ENCODE peak calls at places on chromosomes 11 and 22, in seven cellular contexts. One of them, this sample, is unnamed.

GRCh38 chr22:18062421-18062820 is 15.4 kb upstream of the PEX26 start:
- DNase-seq in small intestine: no peak
- DNase-seq in cardiac muscle cell: no peak
- DNase-seq in left ventricle myocardium inferior: no peak
- DNase-seq in mesendoderm: no peak
- DNase-seq in naive thymus-derived CD4-positive, alpha-beta T cell: no peak
- DNase-seq in uterus: no peak
- DNase-seq in this sample: no peak

GRCh38 chr11:130168105-130168504 is 8.5 kb downstream of the ST14 start:
- DNase-seq in naive thymus-derived CD4-positive, alpha-beta T cell: no peak
- DNase-seq in left ventricle myocardium inferior: no peak
- DNase-seq in small intestine: no peak
- DNase-seq in mesendoderm: no peak
- DNase-seq in cardiac muscle cell: no peak
- DNase-seq in uterus: no peak
- DNase-seq in this sample: no peak

GRCh38 chr22:37173709-37174108 is 14.3 kb downstream of the C1QTNF6 start:
- DNase-seq in cardiac muscle cell: no peak
- DNase-seq in naive thymus-derived CD4-positive, alpha-beta T cell: no peak
- DNase-seq in uterus: peak; percentile 31
- DNase-seq in left ventricle myocardium inferior: peak; percentile 47
- DNase-seq in small intestine: no peak
- DNase-seq in mesendoderm: no peak
- DNase-seq in this sample: no peak

GRCh38 chr11:2572491-2573239 is 127.1 kb downstream of the KCNQ1OT1 start:
- DNase-seq in mesendoderm: no peak
- DNase-seq in naive thymus-derived CD4-positive, alpha-beta T cell: no peak
- DNase-seq in left ventricle myocardium inferior: peak; percentile 11
- DNase-seq in small intestine: no peak
- DNase-seq in uterus: no peak
- DNase-seq in cardiac muscle cell: no peak
- DNase-seq in this sample: no peak

GRCh38 chr11:72657356-72657755 is 16.9 kb downstream of the PDE2A start:
- DNase-seq in naive thymus-derived CD4-positive, alpha-beta T cell: no peak
- DNase-seq in small intestine: no peak
- DNase-seq in mesendoderm: no peak
- DNase-seq in uterus: no peak
- DNase-seq in left ventricle myocardium inferior: no peak
- DNase-seq in cardiac muscle cell: peak; percentile 31
- DNase-seq in this sample: no peak

GRCh38 chr22:34111210-34111824 is 191.0 kb upstream of the LARGE1 start:
- DNase-seq in cardiac muscle cell: peak; percentile 55
- DNase-seq in small intestine: peak; percentile 57
- DNase-seq in naive thymus-derived CD4-positive, alpha-beta T cell: no peak
- DNase-seq in mesendoderm: peak; percentile 56
- DNase-seq in uterus: peak; percentile 18
- DNase-seq in left ventricle myocardium inferior: no peak
- DNase-seq in this sample: no peak

GRCh38 chr11:129814244-129814992 is 1.2 kb upstream of the TMEM45B start:
- DNase-seq in mesendoderm: peak; percentile 22
- DNase-seq in cardiac muscle cell: no peak
- DNase-seq in small intestine: no peak
- DNase-seq in left ventricle myocardium inferior: no peak
- DNase-seq in naive thymus-derived CD4-positive, alpha-beta T cell: peak; percentile 89
- DNase-seq in uterus: no peak
- DNase-seq in this sample: no peak

GRCh38 chr11:125457814-125458343 is 38.2 kb downstream of the FEZ1 start:
- DNase-seq in cardiac muscle cell: peak; percentile 37
- DNase-seq in uterus: peak; percentile 23
- DNase-seq in small intestine: peak; percentile 9
- DNase-seq in naive thymus-derived CD4-positive, alpha-beta T cell: no peak
- DNase-seq in left ventricle myocardium inferior: peak; percentile 72
- DNase-seq in mesendoderm: peak; percentile 18
- DNase-seq in this sample: no peak

GRCh38 chr11:109914038-109914437 is 179.2 kb upstream of the ZC3H12C start:
- DNase-seq in naive thymus-derived CD4-positive, alpha-beta T cell: no peak
- DNase-seq in mesendoderm: peak; percentile 56
- DNase-seq in cardiac muscle cell: no peak
- DNase-seq in left ventricle myocardium inferior: no peak
- DNase-seq in uterus: no peak
- DNase-seq in small intestine: no peak
- DNase-seq in this sample: no peak

GRCh38 chr11:126405906-126406305 is 50.4 kb downstream of the ST3GAL4 start:
- DNase-seq in left ventricle myocardium inferior: no peak
- DNase-seq in mesendoderm: no peak
- DNase-seq in naive thymus-derived CD4-positive, alpha-beta T cell: no peak
- DNase-seq in small intestine: no peak
- DNase-seq in cardiac muscle cell: no peak
- DNase-seq in uterus: no peak
- DNase-seq in this sample: no peak

GRCh38 chr22:40189979-40190378 is 12.3 kb downstream of the TNRC6B start:
- DNase-seq in small intestine: peak; percentile 28
- DNase-seq in naive thymus-derived CD4-positive, alpha-beta T cell: no peak
- DNase-seq in mesendoderm: no peak
- DNase-seq in left ventricle myocardium inferior: no peak
- DNase-seq in cardiac muscle cell: no peak
- DNase-seq in uterus: no peak
- DNase-seq in this sample: no peak

GRCh38 chr11:34426766-34427170 is 12.0 kb upstream of the CAT start:
- DNase-seq in mesendoderm: no peak
- DNase-seq in cardiac muscle cell: no peak
- DNase-seq in naive thymus-derived CD4-positive, alpha-beta T cell: no peak
- DNase-seq in uterus: peak; percentile 17
- DNase-seq in small intestine: no peak
- DNase-seq in left ventricle myocardium inferior: no peak
- DNase-seq in this sample: no peak

GRCh38 chr11:96794152-96794551 is 404.3 kb downstream of the JRKL start:
- DNase-seq in mesendoderm: peak; percentile 52
- DNase-seq in uterus: no peak
- DNase-seq in left ventricle myocardium inferior: no peak
- DNase-seq in naive thymus-derived CD4-positive, alpha-beta T cell: no peak
- DNase-seq in cardiac muscle cell: no peak
- DNase-seq in small intestine: no peak
- DNase-seq in this sample: no peak

GRCh38 chr11:2584812-2585565 is 114.8 kb downstream of the KCNQ1OT1 start:
- DNase-seq in left ventricle myocardium inferior: peak; percentile 11
- DNase-seq in mesendoderm: no peak
- DNase-seq in small intestine: no peak
- DNase-seq in naive thymus-derived CD4-positive, alpha-beta T cell: no peak
- DNase-seq in uterus: no peak
- DNase-seq in cardiac muscle cell: no peak
- DNase-seq in this sample: no peak

GRCh38 chr11:77421041-77421723 is 52.7 kb downstream of the PAK1 start:
- DNase-seq in uterus: no peak
- DNase-seq in left ventricle myocardium inferior: no peak
- DNase-seq in naive thymus-derived CD4-positive, alpha-beta T cell: no peak
- DNase-seq in cardiac muscle cell: no peak
- DNase-seq in small intestine: no peak
- DNase-seq in mesendoderm: peak; percentile 78
- DNase-seq in this sample: no peak
- H3K4me1 ChIP-seq in uterus: no peaks in the 10 kb centered on the region
- H3K4me1 ChIP-seq in left ventricle myocardium inferior: no peaks in the 10 kb centered on the region
- H3K4me1 ChIP-seq in naive thymus-derived CD4-positive, alpha-beta T cell: no peaks in the 10 kb centered on the region
- H3K4me1 ChIP-seq in cardiac muscle cell: no peaks in the 10 kb centered on the region
- H3K4me1 ChIP-seq in small intestine: peaks cover 3% of the 10 kb centered on the region
- H3K4me1 ChIP-seq in mesendoderm: peaks cover 5% of the 10 kb centered on the region
- H3K4me1 ChIP-seq in this sample: no peaks in the 10 kb centered on the region

GRCh38 chr11:3831378-3832239 is 9.2 kb downstream of the RHOG start:
- DNase-seq in mesendoderm: no peak
- DNase-seq in cardiac muscle cell: peak; percentile 82
- DNase-seq in naive thymus-derived CD4-positive, alpha-beta T cell: no peak
- DNase-seq in uterus: no peak
- DNase-seq in small intestine: peak; percentile 51
- DNase-seq in left ventricle myocardium inferior: peak; percentile 43
- DNase-seq in this sample: no peak
- H3K27ac ChIP-seq in mesendoderm: no peak overlapping the region
- H3K27ac ChIP-seq in cardiac muscle cell: peak overlapping the region; percentile 40
- H3K27ac ChIP-seq in naive thymus-derived CD4-positive, alpha-beta T cell: peak overlapping the region; percentile 53
- H3K27ac ChIP-seq in uterus: no peak overlapping the region
- H3K27ac ChIP-seq in small intestine: peak overlapping the region; percentile 73
- H3K27ac ChIP-seq in left ventricle myocardium inferior: peak overlapping the region; percentile 65
- H3K27ac ChIP-seq in this sample: peak overlapping the region; percentile 65

DNA sequence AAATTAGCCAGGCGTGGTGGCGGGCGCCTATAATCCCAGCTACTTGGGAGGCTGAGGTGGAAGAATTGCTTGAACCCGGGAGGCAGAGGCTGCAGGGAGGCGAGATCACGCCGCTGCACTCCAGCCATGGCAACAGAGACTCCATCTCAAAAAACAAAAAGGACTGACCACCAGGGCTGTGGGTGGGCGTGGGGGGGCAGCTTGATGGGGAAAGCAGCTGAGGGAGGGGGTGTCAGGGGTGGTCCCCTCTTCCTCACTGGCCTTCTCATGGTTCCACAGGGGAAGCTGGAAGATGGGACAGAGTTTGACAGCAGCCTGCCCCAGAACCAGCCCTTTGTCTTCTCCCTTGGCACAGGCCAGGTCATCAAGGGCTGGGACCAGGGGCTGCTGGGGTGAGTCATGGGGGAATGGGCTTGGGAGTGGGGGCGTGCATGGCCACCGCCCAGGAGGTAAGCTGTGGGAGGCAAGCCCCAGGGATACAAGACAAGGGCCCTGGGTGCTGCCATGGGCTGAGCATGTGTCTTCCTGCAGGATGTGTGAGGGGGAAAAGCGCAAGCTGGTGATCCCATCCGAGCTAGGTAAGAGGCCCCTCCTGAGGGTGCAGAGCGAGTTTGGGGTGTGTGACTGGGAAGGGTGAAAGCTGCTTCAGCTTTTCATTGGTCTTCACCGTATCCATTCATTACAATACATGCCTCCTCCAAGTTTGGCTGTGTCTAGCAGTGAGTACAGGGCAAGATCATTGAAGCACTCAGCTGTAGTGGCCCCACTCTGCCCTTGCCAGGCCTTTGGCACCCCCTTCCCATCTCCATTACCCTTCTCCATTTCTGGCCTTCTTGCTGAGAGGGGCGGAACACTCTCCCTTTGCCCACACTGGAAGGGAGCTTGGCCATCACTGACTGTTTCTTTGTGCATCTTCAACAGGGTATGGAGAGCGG is 2.3 kb downstream of the FKBP2 start:
- DNase-seq in cardiac muscle cell: no peak
- DNase-seq in mesendoderm: no peak
- DNase-seq in uterus: no peak
- DNase-seq in naive thymus-derived CD4-positive, alpha-beta T cell: no peak
- DNase-seq in small intestine: no peak
- DNase-seq in left ventricle myocardium inferior: no peak
- DNase-seq in this sample: no peak
- H3K4me3 ChIP-seq in cardiac muscle cell: no peak overlapping the region
- H3K4me3 ChIP-seq in mesendoderm: no peak overlapping the region
- H3K4me3 ChIP-seq in uterus: no peak overlapping the region
- H3K4me3 ChIP-seq in naive thymus-derived CD4-positive, alpha-beta T cell: no peak overlapping the region
- H3K4me3 ChIP-seq in small intestine: no peak overlapping the region
- H3K4me3 ChIP-seq in left ventricle myocardium inferior: peak overlapping the region; percentile 84
- H3K4me3 ChIP-seq in this sample: no peak overlapping the region

DNA sequence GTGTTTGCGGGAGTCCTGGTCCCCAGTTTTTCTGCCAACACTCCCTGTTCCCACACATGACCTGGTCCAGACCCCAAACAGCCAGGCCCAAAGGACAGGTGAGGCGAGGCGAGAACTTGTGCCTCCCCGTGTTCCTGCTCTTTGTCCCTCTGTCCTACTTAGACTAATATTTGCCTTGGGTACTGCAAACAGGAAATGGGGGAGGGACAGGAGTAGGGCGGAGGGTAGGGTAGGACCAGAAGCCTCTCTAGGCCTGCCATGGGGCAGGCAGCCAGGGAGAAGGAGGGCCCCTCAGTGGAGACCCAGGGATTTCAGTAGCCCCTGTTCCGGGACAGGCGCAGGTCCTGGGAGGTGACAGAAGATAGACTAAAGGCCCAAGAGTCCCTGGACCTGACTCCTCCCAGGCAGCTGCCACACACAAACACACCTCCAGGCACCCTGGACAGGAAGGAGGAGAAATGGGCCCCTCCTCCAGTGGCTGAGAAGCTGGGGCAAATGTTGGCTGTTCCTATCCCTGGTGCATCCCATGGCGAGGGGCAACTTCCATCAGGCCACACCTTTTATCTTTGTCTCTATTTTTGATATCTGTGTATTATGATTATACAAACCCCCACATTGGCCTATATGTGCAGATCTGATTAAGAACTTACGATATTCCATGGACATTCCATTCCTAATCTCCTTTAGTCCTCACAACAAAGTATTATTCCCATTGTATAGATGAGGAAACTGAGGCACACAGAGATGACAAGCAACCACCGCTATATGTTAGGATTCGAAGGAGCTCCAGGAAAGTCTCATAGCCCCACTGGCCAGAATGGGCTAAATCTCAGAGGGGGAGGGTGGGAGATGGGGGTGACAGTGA is 626 bp upstream of the F2 start:
- DNase-seq in small intestine: peak; percentile 56
- DNase-seq in mesendoderm: peak; percentile 57
- DNase-seq in cardiac muscle cell: no peak
- DNase-seq in naive thymus-derived CD4-positive, alpha-beta T cell: no peak
- DNase-seq in left ventricle myocardium inferior: no peak
- DNase-seq in uterus: no peak
- DNase-seq in this sample: no peak
- H3K4me1 ChIP-seq in small intestine: no peaks in the 10 kb centered on the region
- H3K4me1 ChIP-seq in mesendoderm: no peaks in the 10 kb centered on the region
- H3K4me1 ChIP-seq in cardiac muscle cell: no peaks in the 10 kb centered on the region
- H3K4me1 ChIP-seq in naive thymus-derived CD4-positive, alpha-beta T cell: no peaks in the 10 kb centered on the region
- H3K4me1 ChIP-seq in left ventricle myocardium inferior: no peaks in the 10 kb centered on the region
- H3K4me1 ChIP-seq in uterus: no peaks in the 10 kb centered on the region
- H3K4me1 ChIP-seq in this sample: peaks cover 9% of the 10 kb centered on the region

DNA sequence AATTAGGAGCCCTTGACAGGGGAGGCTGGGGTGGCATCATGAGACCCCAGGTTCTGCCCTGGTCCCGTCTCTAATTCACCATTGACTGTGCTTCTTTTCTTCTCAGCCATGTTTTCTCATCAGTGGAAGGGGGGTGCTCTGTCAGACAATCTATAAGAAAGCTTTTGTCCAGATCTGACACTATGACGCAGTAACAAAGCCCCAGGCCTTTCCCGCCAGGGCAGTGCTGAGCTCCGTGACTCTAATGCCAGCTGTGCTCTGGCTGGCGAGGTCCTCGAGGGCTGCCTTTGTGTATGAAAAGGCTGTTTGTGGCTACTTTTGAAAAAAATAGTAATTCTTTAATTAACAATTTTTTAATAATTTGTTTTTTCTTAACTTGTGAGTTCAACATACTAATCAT is 3.2 kb downstream of the CD6 start:
- DNase-seq in uterus: no peak
- DNase-seq in mesendoderm: no peak
- DNase-seq in small intestine: no peak
- DNase-seq in cardiac muscle cell: no peak
- DNase-seq in left ventricle myocardium inferior: no peak
- DNase-seq in naive thymus-derived CD4-positive, alpha-beta T cell: no peak
- DNase-seq in this sample: peak; percentile 26
- H3K27ac ChIP-seq in uterus: no peak overlapping the region
- H3K27ac ChIP-seq in mesendoderm: no peak overlapping the region
- H3K27ac ChIP-seq in small intestine: peak overlapping the region; percentile 69
- H3K27ac ChIP-seq in cardiac muscle cell: no peak overlapping the region
- H3K27ac ChIP-seq in left ventricle myocardium inferior: no peak overlapping the region
- H3K27ac ChIP-seq in naive thymus-derived CD4-positive, alpha-beta T cell: peak overlapping the region; percentile 96
- H3K27ac ChIP-seq in this sample: peak overlapping the region; percentile 82